ENCODE peak calls at places on chromosomes 12 and 14, in ten cellular contexts. One of them, this sample, is unnamed.

GRCh38 chr12:120093592-120094355 is 22.8 kb downstream of the RAB35 start:
- DNase-seq in PC-3: no peak
- DNase-seq in osteoblast: peak; percentile 75
- DNase-seq in tibial artery: no peak
- DNase-seq in Peyer's patch: no peak
- DNase-seq in H9: peak; percentile 93
- DNase-seq in mammary epithelial cell: no peak
- DNase-seq in left ventricle myocardium inferior: no peak
- DNase-seq in endothelial cell of umbilical vein: no peak
- DNase-seq in kidney: peak; percentile 80
- DNase-seq in this sample: peak; percentile 47

GRCh38 chr12:7994731-7995205 is 37.7 kb upstream of the FOXJ2 start:
- DNase-seq in PC-3: peak; percentile 89
- DNase-seq in endothelial cell of umbilical vein: no peak
- DNase-seq in left ventricle myocardium inferior: no peak
- DNase-seq in Peyer's patch: no peak
- DNase-seq in osteoblast: peak; percentile 87
- DNase-seq in mammary epithelial cell: peak; percentile 80
- DNase-seq in H9: peak; percentile 53
- DNase-seq in kidney: no peak
- DNase-seq in tibial artery: no peak
- DNase-seq in this sample: no peak

GRCh38 chr12:54173066-54173726 is 15.6 kb downstream of the SMUG1 start:
- DNase-seq in left ventricle myocardium inferior: peak; percentile 40
- DNase-seq in osteoblast: peak; percentile 87
- DNase-seq in mammary epithelial cell: peak; percentile 39
- DNase-seq in kidney: peak; percentile 78
- DNase-seq in PC-3: peak; percentile 58
- DNase-seq in endothelial cell of umbilical vein: peak; percentile 2
- DNase-seq in H9: peak; percentile 48
- DNase-seq in Peyer's patch: no peak
- DNase-seq in tibial artery: peak; percentile 36
- DNase-seq in this sample: peak; percentile 55

GRCh38 chr14:97442363-97442762 is 645.2 kb downstream of the VRK1 start:
- DNase-seq in Peyer's patch: no peak
- DNase-seq in kidney: no peak
- DNase-seq in PC-3: no peak
- DNase-seq in endothelial cell of umbilical vein: no peak
- DNase-seq in tibial artery: no peak
- DNase-seq in osteoblast: no peak
- DNase-seq in left ventricle myocardium inferior: no peak
- DNase-seq in mammary epithelial cell: no peak
- DNase-seq in H9: no peak
- DNase-seq in this sample: no peak

GRCh38 chr12:119025786-119026185 is 44.4 kb downstream of the SRRM4 start:
- DNase-seq in mammary epithelial cell: no peak
- DNase-seq in endothelial cell of umbilical vein: no peak
- DNase-seq in osteoblast: no peak
- DNase-seq in PC-3: no peak
- DNase-seq in kidney: no peak
- DNase-seq in tibial artery: no peak
- DNase-seq in H9: peak; percentile 13
- DNase-seq in Peyer's patch: no peak
- DNase-seq in left ventricle myocardium inferior: no peak
- DNase-seq in this sample: no peak

GRCh38 chr12:105554223-105554678 is 223.8 kb downstream of the C12orf75 start:
- DNase-seq in osteoblast: no peak
- DNase-seq in endothelial cell of umbilical vein: peak; percentile 64
- DNase-seq in Peyer's patch: no peak
- DNase-seq in left ventricle myocardium inferior: no peak
- DNase-seq in tibial artery: no peak
- DNase-seq in H9: no peak
- DNase-seq in kidney: no peak
- DNase-seq in PC-3: peak; percentile 84
- DNase-seq in mammary epithelial cell: no peak
- DNase-seq in this sample: no peak

GRCh38 chr12:132351751-132352495 is 22.5 kb upstream of the GALNT9 start:
- DNase-seq in endothelial cell of umbilical vein: no peak
- DNase-seq in H9: no peak
- DNase-seq in PC-3: no peak
- DNase-seq in Peyer's patch: no peak
- DNase-seq in kidney: peak; percentile 65
- DNase-seq in mammary epithelial cell: no peak
- DNase-seq in left ventricle myocardium inferior: no peak
- DNase-seq in osteoblast: no peak
- DNase-seq in tibial artery: no peak
- DNase-seq in this sample: no peak

GRCh38 chr12:32455607-32456063 is 56.3 kb downstream of the FGD4 start:
- DNase-seq in osteoblast: peak; percentile 88
- DNase-seq in tibial artery: no peak
- DNase-seq in endothelial cell of umbilical vein: peak; percentile 91
- DNase-seq in mammary epithelial cell: peak; percentile 58
- DNase-seq in Peyer's patch: no peak
- DNase-seq in H9: no peak
- DNase-seq in left ventricle myocardium inferior: no peak
- DNase-seq in PC-3: peak; percentile 81
- DNase-seq in kidney: no peak
- DNase-seq in this sample: peak; percentile 27

GRCh38 chr14:68688872-68689371 is 103.9 kb downstream of the ZFP36L1 start:
- DNase-seq in kidney: no peak
- DNase-seq in Peyer's patch: no peak
- DNase-seq in tibial artery: no peak
- DNase-seq in PC-3: peak; percentile 23
- DNase-seq in endothelial cell of umbilical vein: no peak
- DNase-seq in H9: no peak
- DNase-seq in osteoblast: peak; percentile 32
- DNase-seq in left ventricle myocardium inferior: no peak
- DNase-seq in mammary epithelial cell: no peak
- DNase-seq in this sample: peak; percentile 35

DNA sequence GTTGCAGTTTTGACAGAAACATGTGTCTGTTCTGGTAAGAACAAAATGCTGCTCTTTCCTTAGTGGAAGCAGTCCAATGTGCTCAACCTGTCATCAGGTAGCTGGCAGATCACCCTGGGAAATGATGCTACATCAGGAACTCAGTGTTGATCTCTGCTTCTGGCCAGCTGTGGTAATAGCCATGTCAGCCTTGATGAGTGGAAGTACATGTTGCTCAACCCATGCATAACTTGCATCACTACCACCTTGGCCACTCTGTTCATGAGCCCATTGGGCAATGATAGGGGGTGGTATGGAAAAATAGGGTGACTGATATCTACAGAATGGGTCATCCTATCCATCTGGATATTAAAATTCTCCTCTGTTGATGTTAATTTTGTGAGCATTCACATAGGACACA is 411.0 kb downstream of the C12orf50 start:
- DNase-seq in kidney: no peak
- DNase-seq in PC-3: no peak
- DNase-seq in Peyer's patch: no peak
- DNase-seq in mammary epithelial cell: peak; percentile 16
- DNase-seq in osteoblast: no peak
- DNase-seq in left ventricle myocardium inferior: no peak
- DNase-seq in H9: no peak
- DNase-seq in endothelial cell of umbilical vein: no peak
- DNase-seq in tibial artery: no peak
- DNase-seq in this sample: no peak
- H3K4me1 ChIP-seq in kidney: no peaks in the 10 kb centered on the region
- H3K4me1 ChIP-seq in PC-3: no peaks in the 10 kb centered on the region
- H3K4me1 ChIP-seq in Peyer's patch: no peaks in the 10 kb centered on the region
- H3K4me1 ChIP-seq in mammary epithelial cell: no peaks in the 10 kb centered on the region
- H3K4me1 ChIP-seq in osteoblast: no peaks in the 10 kb centered on the region
- H3K4me1 ChIP-seq in left ventricle myocardium inferior: no peaks in the 10 kb centered on the region
- H3K4me1 ChIP-seq in H9: peaks cover 2% of the 10 kb centered on the region
- H3K4me1 ChIP-seq in endothelial cell of umbilical vein: no peaks in the 10 kb centered on the region
- H3K4me1 ChIP-seq in tibial artery: no peaks in the 10 kb centered on the region
- H3K4me1 ChIP-seq in this sample: no peaks in the 10 kb centered on the region

DNA sequence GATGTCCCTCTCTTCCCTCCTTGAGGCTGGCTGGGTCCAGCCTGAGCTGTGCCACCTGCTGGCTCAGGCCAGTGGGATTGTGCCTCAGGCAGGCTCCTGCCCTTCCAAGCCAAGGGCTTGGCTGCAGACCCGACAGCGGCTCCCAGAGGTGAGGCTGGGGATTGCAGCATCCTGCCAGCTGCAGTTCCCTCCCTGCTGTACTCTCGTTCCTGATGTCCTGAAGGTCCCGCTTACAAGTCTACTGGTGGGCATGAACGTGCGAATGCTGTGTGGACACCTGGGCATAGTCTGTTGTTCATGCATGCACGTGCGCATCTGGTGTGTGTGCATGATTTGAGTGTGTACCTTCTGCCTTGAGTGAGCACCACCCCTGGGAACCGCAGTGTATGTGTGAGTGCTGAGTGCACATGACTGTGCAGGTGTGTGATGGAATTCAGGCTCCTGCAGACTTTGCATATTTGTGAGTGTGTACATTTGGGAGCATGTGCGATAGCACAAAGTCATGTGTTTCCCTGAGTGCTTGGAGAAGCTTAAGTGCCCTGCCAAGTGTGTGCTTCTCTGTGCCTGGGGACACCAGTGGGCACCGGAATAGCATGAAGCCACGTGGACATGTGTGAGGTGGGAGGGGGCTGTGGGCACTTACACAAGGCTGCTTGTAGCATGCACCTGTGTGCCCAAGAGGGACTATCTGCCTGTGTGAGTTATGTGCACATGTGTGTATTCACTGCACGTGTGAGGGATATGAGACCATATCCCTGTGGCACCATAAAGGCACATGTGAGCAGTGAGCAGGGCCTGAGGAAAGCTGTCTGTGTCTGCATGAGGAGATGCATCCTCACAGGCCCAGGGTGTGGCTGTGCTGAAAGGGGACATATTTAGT is 19.3 kb upstream of the KRT7 start:
- DNase-seq in endothelial cell of umbilical vein: peak; percentile 90
- DNase-seq in osteoblast: peak; percentile 94
- DNase-seq in PC-3: peak; percentile 96
- DNase-seq in kidney: peak; percentile 92
- DNase-seq in Peyer's patch: no peak
- DNase-seq in mammary epithelial cell: peak; percentile 79
- DNase-seq in left ventricle myocardium inferior: peak; percentile 70
- DNase-seq in H9: peak; percentile 96
- DNase-seq in tibial artery: peak; percentile 65
- DNase-seq in this sample: peak; percentile 82
- H3K4me1 ChIP-seq in endothelial cell of umbilical vein: peaks cover 33% of the 10 kb centered on the region
- H3K4me1 ChIP-seq in osteoblast: peaks cover 21% of the 10 kb centered on the region
- H3K4me1 ChIP-seq in PC-3: peaks cover 61% of the 10 kb centered on the region
- H3K4me1 ChIP-seq in kidney: peaks cover 25% of the 10 kb centered on the region
- H3K4me1 ChIP-seq in Peyer's patch: no peaks in the 10 kb centered on the region
- H3K4me1 ChIP-seq in mammary epithelial cell: peaks cover 73% of the 10 kb centered on the region
- H3K4me1 ChIP-seq in left ventricle myocardium inferior: peaks cover 7% of the 10 kb centered on the region
- H3K4me1 ChIP-seq in H9: no peaks in the 10 kb centered on the region
- H3K4me1 ChIP-seq in tibial artery: no peaks in the 10 kb centered on the region
- H3K4me1 ChIP-seq in this sample: peaks cover 49% of the 10 kb centered on the region

GRCh38 chr14:77872971-77873370 is 73.1 kb downstream of the ADCK1 start:
- DNase-seq in endothelial cell of umbilical vein: no peak
- DNase-seq in osteoblast: no peak
- DNase-seq in left ventricle myocardium inferior: no peak
- DNase-seq in kidney: no peak
- DNase-seq in PC-3: no peak
- DNase-seq in tibial artery: no peak
- DNase-seq in Peyer's patch: no peak
- DNase-seq in mammary epithelial cell: no peak
- DNase-seq in H9: no peak
- DNase-seq in this sample: no peak
- H3K4me1 ChIP-seq in endothelial cell of umbilical vein: no peaks in the 10 kb centered on the region
- H3K4me1 ChIP-seq in osteoblast: no peaks in the 10 kb centered on the region
- H3K4me1 ChIP-seq in left ventricle myocardium inferior: no peaks in the 10 kb centered on the region
- H3K4me1 ChIP-seq in kidney: no peaks in the 10 kb centered on the region
- H3K4me1 ChIP-seq in PC-3: no peaks in the 10 kb centered on the region
- H3K4me1 ChIP-seq in tibial artery: no peaks in the 10 kb centered on the region
- H3K4me1 ChIP-seq in Peyer's patch: no peaks in the 10 kb centered on the region
- H3K4me1 ChIP-seq in mammary epithelial cell: no peaks in the 10 kb centered on the region
- H3K4me1 ChIP-seq in H9: no peaks in the 10 kb centered on the region
- H3K4me1 ChIP-seq in this sample: peaks cover 16% of the 10 kb centered on the region

GRCh38 chr14:91416744-91417133 is 881 bp downstream of the CCDC88C start:
- DNase-seq in kidney: peak; percentile 82
- DNase-seq in endothelial cell of umbilical vein: peak; percentile 29
- DNase-seq in mammary epithelial cell: no peak
- DNase-seq in H9: no peak
- DNase-seq in left ventricle myocardium inferior: no peak
- DNase-seq in tibial artery: no peak
- DNase-seq in osteoblast: no peak
- DNase-seq in Peyer's patch: peak; percentile 55
- DNase-seq in PC-3: peak; percentile 28
- DNase-seq in this sample: no peak

GRCh38 chr14:91417983-91418386 is 365 bp upstream of the CCDC88C start:
- DNase-seq in mammary epithelial cell: no peak
- DNase-seq in kidney: peak; percentile 79
- DNase-seq in left ventricle myocardium inferior: no peak
- DNase-seq in H9: peak; percentile 57
- DNase-seq in tibial artery: no peak
- DNase-seq in osteoblast: peak; percentile 83
- DNase-seq in PC-3: peak; percentile 63
- DNase-seq in endothelial cell of umbilical vein: no peak
- DNase-seq in Peyer's patch: peak; percentile 57
- DNase-seq in this sample: peak; percentile 37

GRCh38 chr14:91418387-91419043 is 895 bp upstream of the CCDC88C start:
- DNase-seq in H9: peak; percentile 83
- DNase-seq in osteoblast: peak; percentile 92
- DNase-seq in tibial artery: peak; percentile 47
- DNase-seq in kidney: peak; percentile 88
- DNase-seq in PC-3: peak; percentile 72
- DNase-seq in left ventricle myocardium inferior: peak; percentile 66
- DNase-seq in Peyer's patch: peak; percentile 87
- DNase-seq in mammary epithelial cell: peak; percentile 42
- DNase-seq in endothelial cell of umbilical vein: peak; percentile 67
- DNase-seq in this sample: peak; percentile 72

GRCh38 chr14:91415794-91416743 is 1.6 kb downstream of the CCDC88C start:
- DNase-seq in endothelial cell of umbilical vein: peak; percentile 47
- DNase-seq in osteoblast: no peak
- DNase-seq in mammary epithelial cell: no peak
- DNase-seq in left ventricle myocardium inferior: no peak
- DNase-seq in PC-3: peak; percentile 70
- DNase-seq in Peyer's patch: peak; percentile 86
- DNase-seq in kidney: no peak
- DNase-seq in H9: no peak
- DNase-seq in tibial artery: no peak
- DNase-seq in this sample: no peak

DNA sequence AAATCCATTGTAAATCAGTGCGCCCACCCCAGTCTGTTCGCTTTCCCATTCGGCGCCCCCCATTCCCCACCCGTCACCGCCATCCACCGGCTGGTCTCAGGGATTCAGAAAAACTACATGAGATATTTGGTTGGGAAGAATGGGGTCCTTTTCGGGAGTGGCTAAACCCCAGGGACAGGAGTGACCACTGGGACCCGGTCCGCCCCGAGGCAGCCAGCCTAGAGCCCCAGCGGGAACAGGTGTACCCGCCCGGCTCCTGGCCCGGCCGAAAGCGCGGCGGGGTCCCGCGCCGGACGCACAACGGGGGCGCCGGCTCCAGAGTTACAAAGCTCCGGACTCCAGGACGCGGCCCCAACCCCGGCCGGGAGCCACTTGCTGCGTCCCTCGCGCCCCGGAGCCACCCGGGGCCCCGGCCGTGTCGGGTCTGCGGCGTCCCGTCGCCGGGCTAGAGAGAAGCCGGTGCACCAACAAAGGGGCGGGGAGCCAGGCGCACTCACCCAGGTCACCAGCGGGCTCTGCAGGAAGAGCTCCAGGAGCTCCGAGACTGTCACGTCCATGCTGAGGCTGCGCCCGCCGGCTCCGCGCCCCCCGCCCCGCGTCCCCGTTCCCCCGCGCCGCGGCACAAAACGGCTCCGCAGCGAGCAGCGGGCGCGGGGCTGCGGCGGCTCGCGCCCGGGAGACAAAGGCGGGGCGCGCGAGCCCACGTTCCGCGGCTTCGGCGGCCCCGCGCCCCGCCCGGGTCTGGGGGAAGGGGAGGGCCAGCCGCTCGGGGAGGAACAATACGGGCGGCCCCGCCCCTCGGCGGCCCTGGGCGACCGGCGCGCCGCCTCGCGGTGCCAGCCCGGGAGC is at the start of gene CCDC88C:
- DNase-seq in mammary epithelial cell: no peak
- DNase-seq in left ventricle myocardium inferior: peak; percentile 62
- DNase-seq in kidney: peak; percentile 84
- DNase-seq in tibial artery: peak; percentile 31
- DNase-seq in osteoblast: peak; percentile 91
- DNase-seq in H9: peak; percentile 71
- DNase-seq in endothelial cell of umbilical vein: peak; percentile 46
- DNase-seq in PC-3: peak; percentile 68
- DNase-seq in Peyer's patch: peak; percentile 80
- DNase-seq in this sample: peak; percentile 65
- H3K4me1 ChIP-seq in mammary epithelial cell: peaks cover 11% of the 10 kb centered on the region
- H3K4me1 ChIP-seq in left ventricle myocardium inferior: peaks cover 28% of the 10 kb centered on the region
- H3K4me1 ChIP-seq in kidney: peaks cover 22% of the 10 kb centered on the region
- H3K4me1 ChIP-seq in tibial artery: no peaks in the 10 kb centered on the region
- H3K4me1 ChIP-seq in osteoblast: peaks cover 7% of the 10 kb centered on the region
- H3K4me1 ChIP-seq in H9: peaks cover 11% of the 10 kb centered on the region
- H3K4me1 ChIP-seq in endothelial cell of umbilical vein: peaks cover 25% of the 10 kb centered on the region
- H3K4me1 ChIP-seq in PC-3: peaks cover 17% of the 10 kb centered on the region
- H3K4me1 ChIP-seq in Peyer's patch: no peaks in the 10 kb centered on the region
- H3K4me1 ChIP-seq in this sample: peaks cover 14% of the 10 kb centered on the region

This sample was measured in SJCRH30.